ENCODE peak calls at places on chromosome 2, in ten cellular contexts. C is psoas muscle, P is tibial artery, G is right lobe of liver, J is suprapubic skin, S is MCF 10A, V is LNCaP clone FGC, U is OCI-LY7, D is epithelial cell of esophagus, I is fibroblast of mammary gland. F is an unnamed sample.

GRCh38 chr2:189657867-189658266 is 3.4 kb upstream of the ASNSD1 start:
- DNase-seq in C (no peak), P (no peak), G (no peak), J (no peak), S (no peak), V (no peak), U (peak; percentile 26), D (no peak), I (no peak), F (no peak)

GRCh38 chr2:72148975-72149555 is 1.4 kb upstream of the CYP26B1 start:
- DNase-seq in C (peak; percentile 51), P (no peak), G (no peak), J (peak; percentile 64), S (no peak), V (no peak), U (no peak), D (peak; percentile 38), I (peak; percentile 16), F (no peak)

GRCh38 chr2:104857262-104858221 is 3.6 kb downstream of the POU3F3 start:
- DNase-seq in C (no peak), P (no peak), G (no peak), J (no peak), S (no peak), V (no peak), U (no peak), D (no peak), I (no peak), F (no peak)

GRCh38 chr2:218889937-218890336 is 9.3 kb downstream of the WNT10A start:
- DNase-seq in C (no peak), P (no peak), G (no peak), J (no peak), S (no peak), V (no peak), U (no peak), D (no peak), I (no peak), F (no peak)

GRCh38 chr2:172056293-172056692 is 29.0 kb upstream of the DLX1 start:
- DNase-seq in C (no peak), P (no peak), G (no peak), J (no peak), S (no peak), V (no peak), U (no peak), D (no peak), I (no peak), F (no peak)

GRCh38 chr2:165067958-165068612 is 112.8 kb upstream of the SLC38A11 start:
- DNase-seq in C (no peak), P (no peak), G (no peak), J (no peak), S (no peak), V (peak; percentile 21), U (no peak), D (peak; percentile 5), I (peak; percentile 20), F (no peak)

GRCh38 chr2:238336151-238336550 is 15.8 kb downstream of the TRAF3IP1 start:
- DNase-seq in C (no peak), P (no peak), G (peak; percentile 54), J (no peak), S (no peak), V (peak; percentile 22), U (no peak), D (no peak), I (no peak), F (no peak)

GRCh38 chr2:69149631-69150215 is 136.7 kb downstream of the ANTXR1 start:
- DNase-seq in C (peak; percentile 65), P (peak; percentile 59), G (no peak), J (peak; percentile 69), S (peak; percentile 23), V (no peak), U (no peak), D (no peak), I (peak; percentile 77), F (no peak)

GRCh38 chr2:13052547-13052946 is 335.8 kb downstream of the TRIB2 start:
- DNase-seq in C (no peak), P (no peak), G (no peak), J (no peak), S (no peak), V (no peak), U (no peak), D (peak; percentile 46), I (no peak), F (no peak)

GRCh38 chr2:13050764-13051163 is 334.0 kb downstream of the TRIB2 start:
- DNase-seq in C (no peak), P (no peak), G (no peak), J (no peak), S (peak; percentile 13), V (no peak), U (no peak), D (peak; percentile 7), I (peak; percentile 6), F (no peak)

GRCh38 chr2:13046557-13047165 is 329.9 kb downstream of the TRIB2 start:
- DNase-seq in C (no peak), P (no peak), G (no peak), J (no peak), S (peak; percentile 20), V (no peak), U (peak; percentile 3), D (peak; percentile 31), I (peak; percentile 30), F (no peak)
- TF ChIP-seq CTCF in C (peak; percentile 16), P (no peak), G (peak; percentile 51), J (peak; percentile 25), S (peak; percentile 46), V (peak; percentile 41), U (peak; percentile 70), D (peak; percentile 32), I (peak; percentile 49), F (peak; percentile 86)

GRCh38 chr2:205424326-205424725 is 258.0 kb upstream of the NRP2 start:
- DNase-seq in C (no peak), P (no peak), G (no peak), J (no peak), S (no peak), V (no peak), U (no peak), D (no peak), I (no peak), F (no peak)

GRCh38 chr2:205425069-205425468 is 257.2 kb upstream of the NRP2 start:
- DNase-seq in C (no peak), P (no peak), G (no peak), J (no peak), S (no peak), V (no peak), U (no peak), D (no peak), I (no peak), F (no peak)

DNA sequence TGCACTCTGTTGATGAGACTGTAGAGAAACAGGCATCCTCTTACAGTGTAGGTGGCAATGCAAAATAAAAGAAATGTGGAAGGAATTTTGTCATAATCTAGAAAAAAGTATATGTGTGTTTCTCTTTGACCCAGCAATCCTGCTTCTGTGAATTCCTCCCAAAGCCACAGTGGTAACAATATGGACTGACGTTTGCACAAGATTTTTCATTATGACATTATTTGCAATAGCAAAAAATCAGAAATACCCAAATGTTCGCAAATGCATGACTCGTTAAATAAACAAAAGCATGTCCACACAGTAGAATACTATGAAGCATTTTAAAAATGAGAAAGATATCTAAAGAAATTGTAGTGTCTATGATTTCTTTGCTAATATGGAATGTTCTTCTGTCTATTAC is 255.2 kb upstream of the NRP2 start:
- DNase-seq in C (no peak), P (no peak), G (no peak), J (no peak), S (peak; percentile 29), V (no peak), U (no peak), D (no peak), I (peak; percentile 79), F (no peak)
- TF ChIP-seq CTCF in C (no peak), P (no peak), G (no peak), J (no peak), S (no peak), V (no peak), U (no peak), D (no peak), I (no peak), F (no peak)

DNA sequence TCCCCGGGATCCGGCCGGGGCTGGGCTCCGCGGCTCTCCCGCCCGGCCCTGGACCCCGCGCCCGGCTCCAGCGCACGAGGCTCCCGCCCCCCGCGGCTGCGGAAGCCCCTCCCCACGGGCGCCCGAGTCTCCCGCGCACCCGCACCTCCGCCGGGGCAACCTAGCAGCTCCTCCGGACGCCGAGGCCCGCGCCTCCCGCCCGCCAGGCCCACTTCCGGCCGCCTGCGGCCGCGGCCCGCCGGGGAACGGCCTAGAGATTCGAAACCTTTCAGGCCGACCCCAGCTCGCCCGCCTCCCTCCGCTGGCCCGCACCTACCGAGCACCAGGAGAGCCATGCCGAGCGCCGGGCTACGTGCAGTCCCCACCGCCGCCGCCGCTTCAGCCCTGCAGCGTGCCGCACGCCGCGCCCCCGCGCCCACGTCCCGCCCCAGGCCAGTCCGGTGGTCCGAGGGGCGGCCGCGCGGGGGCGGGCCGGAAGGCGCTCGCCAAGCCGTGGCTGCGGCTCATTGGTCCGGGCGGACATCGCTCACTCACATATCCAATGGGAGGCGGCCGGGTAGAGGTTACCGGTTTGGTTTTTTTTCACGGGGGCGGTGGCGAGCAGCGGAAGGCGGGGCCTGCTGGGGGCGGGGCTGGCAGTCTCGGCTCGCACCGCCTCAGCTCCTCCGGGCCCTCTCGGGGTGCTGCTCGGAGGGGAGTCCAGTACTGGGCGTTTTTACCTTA is at the start of gene PDIA6:
- DNase-seq in C (peak; percentile 98), P (peak; percentile 97), G (peak; percentile 97), J (peak; percentile 97), S (peak; percentile 96), V (peak; percentile 77), U (peak; percentile 97), D (peak; percentile 96), I (peak; percentile 93), F (peak; percentile 98)
- TF ChIP-seq CTCF in C (peak; percentile 6), P (peak; percentile 17), G (peak; percentile 19), J (no peak), S (no peak), V (no peak), U (no peak), D (no peak), I (no peak), F (no peak)

GRCh38 chr2:70202236-70202806 is 11.5 kb upstream of the C2orf42 start:
- DNase-seq in C (no peak), P (no peak), G (no peak), J (no peak), S (no peak), V (no peak), U (no peak), D (peak; percentile 26), I (no peak), F (no peak)

GRCh38 chr2:70201225-70201768 is 10.5 kb upstream of the C2orf42 start:
- DNase-seq in C (no peak), P (no peak), G (no peak), J (no peak), S (no peak), V (no peak), U (no peak), D (no peak), I (no peak), F (no peak)

GRCh38 chr2:70201831-70202230 is 11.0 kb upstream of the C2orf42 start:
- DNase-seq in C (no peak), P (no peak), G (no peak), J (no peak), S (no peak), V (no peak), U (no peak), D (no peak), I (no peak), F (no peak)

GRCh38 chr2:70204452-70204851 is 13.6 kb upstream of the C2orf42 start:
- DNase-seq in C (no peak), P (no peak), G (no peak), J (no peak), S (no peak), V (no peak), U (no peak), D (no peak), I (no peak), F (no peak)

DNA sequence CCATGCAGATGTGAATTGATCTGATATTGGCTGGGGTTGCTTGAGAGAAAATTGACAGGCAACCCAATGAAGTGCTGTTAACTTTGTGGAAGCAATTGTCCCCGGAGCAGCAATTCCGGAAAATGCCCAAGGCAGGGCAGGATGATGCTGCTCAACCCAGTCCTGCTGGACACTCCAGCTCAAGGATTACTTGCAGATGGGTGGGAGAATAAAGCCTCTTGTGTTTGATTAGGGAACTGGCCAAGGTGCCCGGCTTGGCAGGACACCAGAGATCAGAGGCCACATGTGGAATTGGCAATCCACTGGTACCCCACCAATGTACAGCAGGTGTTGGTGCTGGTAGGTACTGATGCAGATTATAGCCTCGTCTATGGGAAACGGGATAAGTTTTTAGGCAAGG is 12.3 kb upstream of the C2orf42 start:
- DNase-seq in C (no peak), P (no peak), G (no peak), J (no peak), S (no peak), V (no peak), U (no peak), D (no peak), I (no peak), F (no peak)
- TF ChIP-seq CTCF in C (no peak), P (no peak), G (no peak), J (no peak), S (no peak), V (no peak), U (no peak), D (no peak), I (no peak), F (no peak)

F was measured in chondrocyte.